ENCODE peak calls at places on chromosomes 13 and 19, in ten cellular contexts. One of them, this sample, is unnamed.

GRCh38 chr13:97274782-97275252 is 52.7 kb downstream of the MBNL2 start:
- DNase-seq in effector memory CD4-positive, alpha-beta T cell: no peak
- DNase-seq in activated T-helper 9 cell treated with anti-CD3 and anti-CD28 coated beads, Interleukin-2, amount 50 U/mL, for 16 hours: no peak
- DNase-seq in breast epithelium: no peak
- DNase-seq in AG04450: no peak
- DNase-seq in GF-D8: no peak
- DNase-seq in bronchial epithelial cell: peak
- DNase-seq in ACHN: peak
- DNase-seq in left ventricle myocardium inferior: no peak
- DNase-seq in Calu3: no peak
- DNase-seq in this sample: no peak

GRCh38 chr19:7386308-7386707 is 37.6 kb downstream of the ARHGEF18 start:
- DNase-seq in effector memory CD4-positive, alpha-beta T cell: no peak
- DNase-seq in activated T-helper 9 cell treated with anti-CD3 and anti-CD28 coated beads, Interleukin-2, amount 50 U/mL, for 16 hours: no peak
- DNase-seq in breast epithelium: no peak
- DNase-seq in AG04450: no peak
- DNase-seq in GF-D8: no peak
- DNase-seq in bronchial epithelial cell: peak
- DNase-seq in ACHN: no peak
- DNase-seq in left ventricle myocardium inferior: no peak
- DNase-seq in Calu3: no peak
- DNase-seq in this sample: no peak

GRCh38 chr19:12767150-12767549 is 8.2 kb downstream of the HOOK2 start:
- DNase-seq in effector memory CD4-positive, alpha-beta T cell: no peak
- DNase-seq in activated T-helper 9 cell treated with anti-CD3 and anti-CD28 coated beads, Interleukin-2, amount 50 U/mL, for 16 hours: no peak
- DNase-seq in breast epithelium: no peak
- DNase-seq in AG04450: no peak
- DNase-seq in GF-D8: no peak
- DNase-seq in bronchial epithelial cell: no peak
- DNase-seq in ACHN: no peak
- DNase-seq in left ventricle myocardium inferior: no peak
- DNase-seq in Calu3: no peak
- DNase-seq in this sample: no peak

GRCh38 chr13:30810261-30810701 is 74.9 kb downstream of the ALOX5AP start:
- DNase-seq in effector memory CD4-positive, alpha-beta T cell: no peak
- DNase-seq in activated T-helper 9 cell treated with anti-CD3 and anti-CD28 coated beads, Interleukin-2, amount 50 U/mL, for 16 hours: no peak
- DNase-seq in breast epithelium: no peak
- DNase-seq in AG04450: no peak
- DNase-seq in GF-D8: no peak
- DNase-seq in bronchial epithelial cell: peak
- DNase-seq in ACHN: no peak
- DNase-seq in left ventricle myocardium inferior: no peak
- DNase-seq in Calu3: no peak
- DNase-seq in this sample: no peak

GRCh38 chr13:27607125-27607524 is 13.2 kb downstream of the LNX2 start:
- DNase-seq in effector memory CD4-positive, alpha-beta T cell: no peak
- DNase-seq in activated T-helper 9 cell treated with anti-CD3 and anti-CD28 coated beads, Interleukin-2, amount 50 U/mL, for 16 hours: no peak
- DNase-seq in breast epithelium: no peak
- DNase-seq in AG04450: peak
- DNase-seq in GF-D8: no peak
- DNase-seq in bronchial epithelial cell: peak
- DNase-seq in ACHN: peak
- DNase-seq in left ventricle myocardium inferior: no peak
- DNase-seq in Calu3: peak
- DNase-seq in this sample: no peak

GRCh38 chr19:48568345-48568886 is 16.4 kb downstream of the SULT2B1 start:
- DNase-seq in effector memory CD4-positive, alpha-beta T cell: no peak
- DNase-seq in activated T-helper 9 cell treated with anti-CD3 and anti-CD28 coated beads, Interleukin-2, amount 50 U/mL, for 16 hours: no peak
- DNase-seq in breast epithelium: peak
- DNase-seq in AG04450: peak
- DNase-seq in GF-D8: no peak
- DNase-seq in bronchial epithelial cell: peak
- DNase-seq in ACHN: peak
- DNase-seq in left ventricle myocardium inferior: peak
- DNase-seq in Calu3: peak
- DNase-seq in this sample: no peak

GRCh38 chr13:112711528-112712265 is 21.9 kb downstream of the ATP11A start:
- DNase-seq in effector memory CD4-positive, alpha-beta T cell: no peak
- DNase-seq in activated T-helper 9 cell treated with anti-CD3 and anti-CD28 coated beads, Interleukin-2, amount 50 U/mL, for 16 hours: no peak
- DNase-seq in breast epithelium: peak
- DNase-seq in AG04450: peak
- DNase-seq in GF-D8: no peak
- DNase-seq in bronchial epithelial cell: peak
- DNase-seq in ACHN: peak
- DNase-seq in left ventricle myocardium inferior: peak
- DNase-seq in Calu3: peak
- DNase-seq in this sample: no peak

GRCh38 chr19:1064661-1065605 is 2.0 kb upstream of the ARHGAP45 start:
- DNase-seq in effector memory CD4-positive, alpha-beta T cell: no peak
- DNase-seq in activated T-helper 9 cell treated with anti-CD3 and anti-CD28 coated beads, Interleukin-2, amount 50 U/mL, for 16 hours: peak
- DNase-seq in breast epithelium: no peak
- DNase-seq in AG04450: no peak
- DNase-seq in GF-D8: peak
- DNase-seq in bronchial epithelial cell: peak
- DNase-seq in ACHN: peak
- DNase-seq in left ventricle myocardium inferior: peak
- DNase-seq in Calu3: peak
- DNase-seq in this sample: no peak

GRCh38 chr13:92963029-92963428 is 263.6 kb upstream of the GPC6 start:
- DNase-seq in effector memory CD4-positive, alpha-beta T cell: no peak
- DNase-seq in activated T-helper 9 cell treated with anti-CD3 and anti-CD28 coated beads, Interleukin-2, amount 50 U/mL, for 16 hours: no peak
- DNase-seq in breast epithelium: no peak
- DNase-seq in AG04450: no peak
- DNase-seq in GF-D8: no peak
- DNase-seq in bronchial epithelial cell: peak
- DNase-seq in ACHN: no peak
- DNase-seq in left ventricle myocardium inferior: no peak
- DNase-seq in Calu3: no peak
- DNase-seq in this sample: no peak

GRCh38 chr13:26727633-26728032 is 33.0 kb downstream of the GPR12 start:
- DNase-seq in effector memory CD4-positive, alpha-beta T cell: no peak
- DNase-seq in activated T-helper 9 cell treated with anti-CD3 and anti-CD28 coated beads, Interleukin-2, amount 50 U/mL, for 16 hours: no peak
- DNase-seq in breast epithelium: no peak
- DNase-seq in AG04450: no peak
- DNase-seq in GF-D8: no peak
- DNase-seq in bronchial epithelial cell: peak
- DNase-seq in ACHN: no peak
- DNase-seq in left ventricle myocardium inferior: no peak
- DNase-seq in Calu3: no peak
- DNase-seq in this sample: no peak

GRCh38 chr19:50515168-50515561 is 1.5 kb upstream of the ASPDH start:
- DNase-seq in effector memory CD4-positive, alpha-beta T cell: no peak
- DNase-seq in activated T-helper 9 cell treated with anti-CD3 and anti-CD28 coated beads, Interleukin-2, amount 50 U/mL, for 16 hours: no peak
- DNase-seq in breast epithelium: no peak
- DNase-seq in AG04450: no peak
- DNase-seq in GF-D8: no peak
- DNase-seq in bronchial epithelial cell: no peak
- DNase-seq in ACHN: no peak
- DNase-seq in left ventricle myocardium inferior: no peak
- DNase-seq in Calu3: no peak
- DNase-seq in this sample: no peak

GRCh38 chr13:41456768-41457588 is at the start of gene RGCC:
- DNase-seq in effector memory CD4-positive, alpha-beta T cell: peak
- DNase-seq in activated T-helper 9 cell treated with anti-CD3 and anti-CD28 coated beads, Interleukin-2, amount 50 U/mL, for 16 hours: peak
- DNase-seq in breast epithelium: no peak
- DNase-seq in AG04450: no peak
- DNase-seq in GF-D8: no peak
- DNase-seq in bronchial epithelial cell: peak
- DNase-seq in ACHN: peak
- DNase-seq in left ventricle myocardium inferior: peak
- DNase-seq in Calu3: peak
- DNase-seq in this sample: peak

GRCh38 chr13:113915012-113915763 is 51.3 kb upstream of the GAS6 start:
- DNase-seq in effector memory CD4-positive, alpha-beta T cell: no peak
- DNase-seq in activated T-helper 9 cell treated with anti-CD3 and anti-CD28 coated beads, Interleukin-2, amount 50 U/mL, for 16 hours: no peak
- DNase-seq in breast epithelium: peak
- DNase-seq in AG04450: no peak
- DNase-seq in GF-D8: no peak
- DNase-seq in bronchial epithelial cell: no peak
- DNase-seq in ACHN: no peak
- DNase-seq in left ventricle myocardium inferior: no peak
- DNase-seq in Calu3: no peak
- DNase-seq in this sample: no peak

GRCh38 chr13:44015808-44016207 is 136.1 kb downstream of the LACC1 start:
- DNase-seq in effector memory CD4-positive, alpha-beta T cell: no peak
- DNase-seq in activated T-helper 9 cell treated with anti-CD3 and anti-CD28 coated beads, Interleukin-2, amount 50 U/mL, for 16 hours: no peak
- DNase-seq in breast epithelium: no peak
- DNase-seq in AG04450: no peak
- DNase-seq in GF-D8: no peak
- DNase-seq in bronchial epithelial cell: no peak
- DNase-seq in ACHN: no peak
- DNase-seq in left ventricle myocardium inferior: no peak
- DNase-seq in Calu3: no peak
- DNase-seq in this sample: no peak

GRCh38 chr19:48393559-48394330 is at the start of gene GRIN2D:
- DNase-seq in effector memory CD4-positive, alpha-beta T cell: no peak
- DNase-seq in activated T-helper 9 cell treated with anti-CD3 and anti-CD28 coated beads, Interleukin-2, amount 50 U/mL, for 16 hours: no peak
- DNase-seq in breast epithelium: no peak
- DNase-seq in AG04450: no peak
- DNase-seq in GF-D8: no peak
- DNase-seq in bronchial epithelial cell: no peak
- DNase-seq in ACHN: peak
- DNase-seq in left ventricle myocardium inferior: no peak
- DNase-seq in Calu3: no peak
- DNase-seq in this sample: no peak

This sample was measured in activated gamma-delta T cell treated with anti-CD3 and anti-CD28 coated beads, Interleukin-2, amount 50 U/mL, for 16 hours.